ENCODE peak calls at places on chromosomes 2 and 18, in ten cellular contexts. J is lower leg skin; Z is AG10803; U is CD8-positive, alpha-beta T cell; K is uterus; S is esophagus squamous epithelium; W is fibroblast of pulmonary artery; X is AG04449; B is cardiac muscle cell; A is Peyer's patch. I is an unnamed sample.

GRCh38 chr2:105747997-105748396 is 3.3 kb downstream of the NCK2 start:
- DNase-seq in Z (no peak), J (no peak), W (no peak), U (no peak), K (no peak), S (no peak), X (no peak), A (no peak), B (no peak), I (no peak)

GRCh38 chr2:26959320-26959719 is 11.1 kb upstream of the MAPRE3 start:
- DNase-seq in S (no peak), A (no peak), J (peak; percentile 46), U (no peak), X (no peak), K (no peak), Z (no peak), W (no peak), B (no peak), I (no peak)

GRCh38 chr2:109128466-109129355 is at the start of gene SH3RF3:
- DNase-seq in W (peak; percentile 69), S (no peak), U (no peak), K (peak; percentile 27), J (peak; percentile 89), Z (peak; percentile 63), A (peak; percentile 55), X (no peak), B (peak; percentile 69), I (no peak)

GRCh38 chr2:88626171-88627054 is 851 bp downstream of the EIF2AK3 start:
- DNase-seq in S (no peak), W (no peak), U (peak; percentile 40), X (no peak), J (peak; percentile 86), K (peak; percentile 26), B (no peak), A (peak; percentile 74), Z (peak; percentile 24), I (no peak)

GRCh38 chr2:7288484-7288883 is 371.3 kb downstream of the RNF144A start:
- DNase-seq in W (no peak), A (no peak), U (no peak), S (no peak), Z (no peak), J (no peak), K (no peak), X (no peak), B (no peak), I (no peak)

GRCh38 chr2:58387701-58388100 is 146.6 kb upstream of the FANCL start:
- DNase-seq in U (no peak), B (no peak), Z (no peak), A (no peak), X (no peak), J (no peak), S (no peak), K (no peak), W (no peak), I (no peak)

GRCh38 chr2:71348302-71348701 is 16.7 kb downstream of the ZNF638 start:
- DNase-seq in Z (peak; percentile 29), U (no peak), B (peak; percentile 69), X (no peak), S (no peak), K (no peak), W (peak; percentile 70), J (no peak), A (no peak), I (no peak)

GRCh38 chr2:78718483-78718882 is 307.0 kb upstream of the REG3G start:
- DNase-seq in X (no peak), K (no peak), B (no peak), W (peak; percentile 22), S (no peak), Z (no peak), U (no peak), A (no peak), J (no peak), I (no peak)

GRCh38 chr18:72427721-72428120 is 116.4 kb downstream of the CBLN2 start:
- DNase-seq in S (no peak), W (peak; percentile 6), K (no peak), X (no peak), Z (peak; percentile 1), A (no peak), U (no peak), J (no peak), B (no peak), I (no peak)

GRCh38 chr2:164770421-164770916 is 71.2 kb downstream of the COBLL1 start:
- DNase-seq in Z (no peak), U (no peak), W (no peak), J (no peak), K (no peak), A (no peak), B (no peak), X (no peak), S (no peak), I (no peak)

GRCh38 chr18:35051978-35052377 is 10.8 kb downstream of the MAPRE2 start:
- DNase-seq in J (no peak), W (peak; percentile 27), X (no peak), K (no peak), U (no peak), A (no peak), Z (no peak), S (no peak), B (peak; percentile 44), I (no peak)

GRCh38 chr2:143607446-143608110 is 478.4 kb downstream of the ARHGAP15 start:
- DNase-seq in B (peak; percentile 30), U (no peak), A (no peak), X (no peak), Z (peak; percentile 21), W (peak; percentile 10), K (no peak), J (no peak), S (no peak), I (no peak)

GRCh38 chr2:49241991-49242390 is 87.7 kb upstream of the FSHR start:
- DNase-seq in B (peak; percentile 64), S (no peak), X (peak; percentile 5), K (no peak), W (no peak), U (no peak), Z (peak; percentile 75), A (no peak), J (no peak), I (no peak)

GRCh38 chr18:449374-449773 is 51.1 kb downstream of the COLEC12 start:
- DNase-seq in S (no peak), Z (no peak), U (no peak), K (peak; percentile 43), A (no peak), J (no peak), B (peak; percentile 38), W (no peak), X (no peak), I (peak; percentile 93)

GRCh38 chr2:148720501-148720998 is 76.0 kb downstream of the EPC2 start:
- DNase-seq in B (peak; percentile 80), A (no peak), J (peak; percentile 85), U (no peak), W (peak; percentile 65), K (peak; percentile 33), Z (peak; percentile 49), S (no peak), X (no peak), I (no peak)
- H3K4me3 ChIP-seq in B (no peak overlapping the region), A (no peak overlapping the region), J (no peak overlapping the region), U (no peak overlapping the region), W (peak overlapping the region; percentile 45), K (no peak overlapping the region), Z (no peak overlapping the region), S (no peak overlapping the region), X (no peak overlapping the region), I (no peak overlapping the region)

DNA sequence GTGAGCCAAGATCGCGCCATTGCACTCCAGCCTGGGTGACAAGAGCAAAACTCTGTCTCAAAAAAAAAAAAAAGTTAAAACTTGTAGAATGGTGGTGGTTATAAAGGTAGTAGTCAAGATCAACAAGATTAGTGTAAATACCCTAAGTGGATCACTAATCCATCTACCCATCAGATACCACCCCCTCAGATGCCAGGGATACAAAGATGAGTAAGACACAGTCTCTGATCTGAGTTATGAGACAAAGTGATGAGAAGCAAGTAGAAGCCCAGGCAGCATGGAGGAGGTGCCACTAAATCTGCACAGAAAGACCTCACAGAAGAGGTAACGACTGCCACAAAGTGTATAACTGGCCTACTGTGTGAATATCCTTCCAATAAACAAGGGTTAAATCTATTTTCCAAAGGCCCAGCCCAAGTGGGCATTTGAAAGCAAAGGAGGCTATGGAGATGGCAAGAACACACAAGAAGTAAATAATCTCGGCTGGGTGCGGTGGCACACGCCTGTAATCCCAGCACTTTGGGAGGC is 20.2 kb downstream of the NFE2L2 start:
- DNase-seq in X (no peak), S (no peak), W (no peak), J (no peak), B (no peak), A (no peak), Z (no peak), K (no peak), U (no peak), I (no peak)
- TF ChIP-seq CTCF in X (no peak), S (no peak), W (no peak), J (no peak), B (no peak), A (no peak), Z (no peak), K (no peak), U (no peak), I (no peak)

GRCh38 chr2:68057658-68058396 is 5.0 kb downstream of the C1D start:
- DNase-seq in W (no peak), J (no peak), X (no peak), S (no peak), K (no peak), A (no peak), U (no peak), Z (no peak), B (no peak), I (no peak)

GRCh38 chr2:68059769-68060525 is 2.9 kb downstream of the C1D start:
- DNase-seq in J (no peak), B (no peak), Z (peak; percentile 45), U (no peak), K (no peak), S (no peak), A (no peak), W (peak; percentile 1), X (no peak), I (no peak)

GRCh38 chr2:68062680-68063387 is at the start of gene C1D:
- DNase-seq in U (peak; percentile 90), J (peak; percentile 99), Z (peak; percentile 89), A (peak; percentile 98), W (peak; percentile 93), X (no peak), S (peak; percentile 56), B (peak; percentile 95), K (peak; percentile 94), I (peak; percentile 44)

DNA sequence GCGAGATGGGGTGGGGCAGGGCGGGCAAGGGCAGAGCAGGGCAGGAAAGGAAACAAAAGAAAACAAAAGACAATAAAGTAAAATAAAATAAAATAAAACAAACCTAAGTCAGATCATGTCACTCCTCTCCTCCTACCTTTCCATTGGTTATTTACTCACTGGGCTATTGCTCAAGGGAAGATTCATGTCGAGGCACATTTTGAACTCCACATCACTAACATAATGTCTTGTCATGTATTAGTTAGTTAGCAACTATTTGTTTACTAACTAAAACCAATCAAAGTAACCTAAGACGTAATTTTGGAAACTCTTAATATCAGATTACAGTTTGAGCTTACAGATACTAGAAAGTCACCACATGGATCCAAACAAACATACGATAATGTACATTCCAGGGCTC is 2.2 kb downstream of the C1D start:
- DNase-seq in A (no peak), K (no peak), J (no peak), U (no peak), W (no peak), X (no peak), S (no peak), Z (no peak), B (no peak), I (no peak)
- H3K4me3 ChIP-seq in A (no peak overlapping the region), K (no peak overlapping the region), J (no peak overlapping the region), U (no peak overlapping the region), W (no peak overlapping the region), X (no peak overlapping the region), S (no peak overlapping the region), Z (no peak overlapping the region), B (no peak overlapping the region), I (no peak overlapping the region)

GRCh38 chr2:102355526-102356380 is at the start of gene IL18R1:
- DNase-seq in K (peak; percentile 55), U (peak; percentile 54), A (peak; percentile 91), B (peak; percentile 90), X (no peak), S (no peak), Z (peak; percentile 70), W (peak; percentile 80), J (peak; percentile 94), I (peak; percentile 11)
- TF ChIP-seq CTCF in K (peak; percentile 86), U (peak; percentile 79), A (peak; percentile 15), B (peak; percentile 85), X (peak; percentile 94), S (peak; percentile 86), Z (peak; percentile 50), W (peak; percentile 25), J (no peak), I (peak; percentile 82)

I was measured in LNCaP clone FGC.